ENCODE peak calls at places on chromosomes 11 and 22, in nine cellular contexts. One of them, this sample, is unnamed.
A peak's percentile ranks its signal among the peaks of the same experiment; 100 is the strongest.

GRCh38 chr11:574632-575323 is 1.5 kb upstream of the PHRF1 start:
- DNase-seq in GM12878: no peak
- DNase-seq in astrocyte of the spinal cord: no peak
- DNase-seq in nephron progenitor cell: no peak
- DNase-seq in NB4: no peak
- DNase-seq in adrenal gland: no peak
- DNase-seq in heart left ventricle: no peak
- DNase-seq in K562: no peak
- DNase-seq in AG10803: no peak
- DNase-seq in this sample: no peak

GRCh38 chr11:116454020-116454645 is 318.7 kb downstream of the BUD13 start:
- DNase-seq in GM12878: no peak
- DNase-seq in adrenal gland: peak; percentile 51
- DNase-seq in heart left ventricle: no peak
- DNase-seq in nephron progenitor cell: peak; percentile 64
- DNase-seq in K562: peak; percentile 30
- DNase-seq in AG10803: peak; percentile 46
- DNase-seq in astrocyte of the spinal cord: peak; percentile 18
- DNase-seq in NB4: peak; percentile 54
- DNase-seq in this sample: no peak

GRCh38 chr22:38464992-38465672 is 2.8 kb upstream of the KDELR3 start:
- DNase-seq in heart left ventricle: no peak
- DNase-seq in adrenal gland: no peak
- DNase-seq in AG10803: no peak
- DNase-seq in GM12878: no peak
- DNase-seq in nephron progenitor cell: no peak
- DNase-seq in K562: no peak
- DNase-seq in astrocyte of the spinal cord: no peak
- DNase-seq in NB4: no peak
- DNase-seq in this sample: no peak

GRCh38 chr11:61930936-61931335 is 13.6 kb upstream of the RAB3IL1 start:
- DNase-seq in NB4: no peak
- DNase-seq in astrocyte of the spinal cord: no peak
- DNase-seq in nephron progenitor cell: no peak
- DNase-seq in adrenal gland: no peak
- DNase-seq in AG10803: no peak
- DNase-seq in K562: no peak
- DNase-seq in heart left ventricle: no peak
- DNase-seq in GM12878: no peak
- DNase-seq in this sample: no peak

GRCh38 chr11:88103337-88104206 is 71.7 kb downstream of the RAB38 start:
- DNase-seq in adrenal gland: peak; percentile 58
- DNase-seq in nephron progenitor cell: peak; percentile 35
- DNase-seq in AG10803: peak; percentile 51
- DNase-seq in NB4: peak; percentile 89
- DNase-seq in GM12878: peak; percentile 53
- DNase-seq in K562: peak; percentile 60
- DNase-seq in astrocyte of the spinal cord: peak; percentile 44
- DNase-seq in heart left ventricle: no peak
- DNase-seq in this sample: peak; percentile 1

GRCh38 chr11:12017865-12018453 is 9.5 kb upstream of the DKK3 start:
- DNase-seq in nephron progenitor cell: no peak
- DNase-seq in GM12878: no peak
- DNase-seq in heart left ventricle: peak; percentile 48
- DNase-seq in adrenal gland: no peak
- DNase-seq in NB4: no peak
- DNase-seq in AG10803: peak; percentile 18
- DNase-seq in K562: peak; percentile 72
- DNase-seq in astrocyte of the spinal cord: peak; percentile 48
- DNase-seq in this sample: no peak

GRCh38 chr11:47943721-47944554 is 36.4 kb upstream of the PTPRJ start:
- DNase-seq in NB4: no peak
- DNase-seq in nephron progenitor cell: no peak
- DNase-seq in heart left ventricle: no peak
- DNase-seq in GM12878: no peak
- DNase-seq in astrocyte of the spinal cord: no peak
- DNase-seq in AG10803: no peak
- DNase-seq in K562: peak; percentile 88
- DNase-seq in adrenal gland: no peak
- DNase-seq in this sample: no peak

GRCh38 chr22:39622881-39623367 is 52.4 kb downstream of the CACNA1I start:
- DNase-seq in GM12878: no peak
- DNase-seq in adrenal gland: peak; percentile 45
- DNase-seq in NB4: peak; percentile 61
- DNase-seq in nephron progenitor cell: peak; percentile 84
- DNase-seq in astrocyte of the spinal cord: no peak
- DNase-seq in heart left ventricle: peak; percentile 40
- DNase-seq in AG10803: peak; percentile 12
- DNase-seq in K562: peak; percentile 51
- DNase-seq in this sample: no peak

GRCh38 chr11:46120711-46121327 is 435 bp downstream of the PHF21A start:
- DNase-seq in adrenal gland: peak; percentile 70
- DNase-seq in AG10803: peak; percentile 86
- DNase-seq in astrocyte of the spinal cord: peak; percentile 82
- DNase-seq in NB4: peak; percentile 77
- DNase-seq in K562: peak; percentile 34
- DNase-seq in GM12878: no peak
- DNase-seq in nephron progenitor cell: peak; percentile 49
- DNase-seq in heart left ventricle: peak; percentile 55
- DNase-seq in this sample: no peak

GRCh38 chr11:65891180-65892136 is 985 bp downstream of the CCDC85B start:
- DNase-seq in adrenal gland: peak; percentile 51
- DNase-seq in NB4: peak; percentile 84
- DNase-seq in GM12878: no peak
- DNase-seq in astrocyte of the spinal cord: peak; percentile 37
- DNase-seq in heart left ventricle: peak; percentile 78
- DNase-seq in AG10803: no peak
- DNase-seq in nephron progenitor cell: no peak
- DNase-seq in K562: peak; percentile 73
- DNase-seq in this sample: no peak
- TF ChIP-seq CTCF in adrenal gland: no peak
- TF ChIP-seq CTCF in NB4: peak; percentile 53
- TF ChIP-seq CTCF in GM12878: peak; percentile 54
- TF ChIP-seq CTCF in astrocyte of the spinal cord: peak; percentile 37
- TF ChIP-seq CTCF in heart left ventricle: peak; percentile 64
- TF ChIP-seq CTCF in AG10803: peak; percentile 31
- TF ChIP-seq CTCF in nephron progenitor cell: no peak
- TF ChIP-seq CTCF in K562: peak; percentile 53
- TF ChIP-seq CTCF in this sample: peak; percentile 34

GRCh38 chr11:102459393-102459792 is 6.8 kb upstream of the TMEM123 start:
- DNase-seq in GM12878: no peak
- DNase-seq in heart left ventricle: no peak
- DNase-seq in astrocyte of the spinal cord: no peak
- DNase-seq in NB4: no peak
- DNase-seq in AG10803: no peak
- DNase-seq in K562: no peak
- DNase-seq in nephron progenitor cell: no peak
- DNase-seq in adrenal gland: no peak
- DNase-seq in this sample: no peak

GRCh38 chr11:102458531-102458930 is 6.0 kb upstream of the TMEM123 start:
- DNase-seq in adrenal gland: no peak
- DNase-seq in AG10803: no peak
- DNase-seq in K562: no peak
- DNase-seq in heart left ventricle: no peak
- DNase-seq in NB4: peak; percentile 25
- DNase-seq in GM12878: no peak
- DNase-seq in astrocyte of the spinal cord: no peak
- DNase-seq in nephron progenitor cell: no peak
- DNase-seq in this sample: no peak

GRCh38 chr11:102457056-102457677 is 4.6 kb upstream of the TMEM123 start:
- DNase-seq in AG10803: no peak
- DNase-seq in NB4: no peak
- DNase-seq in nephron progenitor cell: no peak
- DNase-seq in GM12878: no peak
- DNase-seq in heart left ventricle: no peak
- DNase-seq in K562: no peak
- DNase-seq in astrocyte of the spinal cord: no peak
- DNase-seq in adrenal gland: no peak
- DNase-seq in this sample: no peak

GRCh38 chr11:102456381-102456780 is 3.8 kb upstream of the TMEM123 start:
- DNase-seq in nephron progenitor cell: no peak
- DNase-seq in AG10803: peak; percentile 66
- DNase-seq in NB4: peak; percentile 75
- DNase-seq in K562: no peak
- DNase-seq in heart left ventricle: no peak
- DNase-seq in adrenal gland: no peak
- DNase-seq in GM12878: no peak
- DNase-seq in astrocyte of the spinal cord: no peak
- DNase-seq in this sample: no peak

DNA sequence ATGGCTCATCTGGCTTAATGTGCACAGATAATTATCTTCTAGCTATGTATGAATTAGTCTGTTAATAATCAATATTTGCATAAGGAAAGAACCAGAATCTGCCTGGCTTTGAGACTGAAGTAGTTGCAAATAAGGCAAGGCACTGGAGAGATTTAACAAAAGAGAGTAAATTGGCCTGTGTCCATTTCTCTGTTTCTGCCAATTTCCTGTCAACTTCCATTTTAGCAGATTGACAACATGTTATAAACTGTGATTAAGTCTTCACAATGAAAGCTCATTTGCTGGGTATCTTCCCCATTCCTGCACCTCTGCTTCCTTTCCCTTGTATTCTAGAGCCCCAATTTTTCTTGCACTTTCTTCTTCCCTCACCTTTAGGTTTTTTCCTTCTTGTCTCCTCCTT is 5.3 kb upstream of the TMEM123 start:
- DNase-seq in K562: no peak
- DNase-seq in adrenal gland: no peak
- DNase-seq in AG10803: no peak
- DNase-seq in nephron progenitor cell: no peak
- DNase-seq in NB4: no peak
- DNase-seq in astrocyte of the spinal cord: no peak
- DNase-seq in heart left ventricle: no peak
- DNase-seq in GM12878: no peak
- DNase-seq in this sample: no peak
- TF ChIP-seq CTCF in K562: no peak
- TF ChIP-seq CTCF in adrenal gland: no peak
- TF ChIP-seq CTCF in AG10803: no peak
- TF ChIP-seq CTCF in nephron progenitor cell: no peak
- TF ChIP-seq CTCF in NB4: no peak
- TF ChIP-seq CTCF in astrocyte of the spinal cord: no peak
- TF ChIP-seq CTCF in heart left ventricle: no peak
- TF ChIP-seq CTCF in GM12878: no peak
- TF ChIP-seq CTCF in this sample: no peak

GRCh38 chr11:79050784-79051183 is 390.0 kb downstream of the TENM4 start:
- DNase-seq in GM12878: no peak
- DNase-seq in astrocyte of the spinal cord: no peak
- DNase-seq in K562: no peak
- DNase-seq in heart left ventricle: no peak
- DNase-seq in nephron progenitor cell: no peak
- DNase-seq in adrenal gland: no peak
- DNase-seq in AG10803: no peak
- DNase-seq in NB4: no peak
- DNase-seq in this sample: no peak

GRCh38 chr11:79055866-79056632 is 384.8 kb downstream of the TENM4 start:
- DNase-seq in astrocyte of the spinal cord: peak; percentile 81
- DNase-seq in K562: no peak
- DNase-seq in adrenal gland: no peak
- DNase-seq in AG10803: peak; percentile 95
- DNase-seq in NB4: no peak
- DNase-seq in heart left ventricle: peak; percentile 40
- DNase-seq in nephron progenitor cell: no peak
- DNase-seq in GM12878: no peak
- DNase-seq in this sample: peak; percentile 86

GRCh38 chr11:79054636-79055035 is 386.2 kb downstream of the TENM4 start:
- DNase-seq in GM12878: no peak
- DNase-seq in adrenal gland: no peak
- DNase-seq in K562: no peak
- DNase-seq in heart left ventricle: no peak
- DNase-seq in AG10803: no peak
- DNase-seq in NB4: no peak
- DNase-seq in nephron progenitor cell: no peak
- DNase-seq in astrocyte of the spinal cord: peak; percentile 82
- DNase-seq in this sample: no peak

GRCh38 chr11:79049627-79050238 is 391.1 kb downstream of the TENM4 start:
- DNase-seq in adrenal gland: no peak
- DNase-seq in heart left ventricle: no peak
- DNase-seq in nephron progenitor cell: no peak
- DNase-seq in K562: no peak
- DNase-seq in GM12878: no peak
- DNase-seq in astrocyte of the spinal cord: no peak
- DNase-seq in AG10803: no peak
- DNase-seq in NB4: no peak
- DNase-seq in this sample: no peak

GRCh38 chr11:79052539-79052938 is 388.3 kb downstream of the TENM4 start:
- DNase-seq in nephron progenitor cell: no peak
- DNase-seq in K562: peak; percentile 19
- DNase-seq in heart left ventricle: no peak
- DNase-seq in NB4: peak; percentile 8
- DNase-seq in astrocyte of the spinal cord: peak; percentile 35
- DNase-seq in AG10803: no peak
- DNase-seq in GM12878: no peak
- DNase-seq in adrenal gland: no peak
- DNase-seq in this sample: no peak
- TF ChIP-seq CTCF in nephron progenitor cell: peak; percentile 14
- TF ChIP-seq CTCF in K562: no peak
- TF ChIP-seq CTCF in heart left ventricle: peak; percentile 30
- TF ChIP-seq CTCF in NB4: peak; percentile 18
- TF ChIP-seq CTCF in astrocyte of the spinal cord: peak; percentile 53
- TF ChIP-seq CTCF in AG10803: peak; percentile 19
- TF ChIP-seq CTCF in GM12878: no peak
- TF ChIP-seq CTCF in adrenal gland: no peak
- TF ChIP-seq CTCF in this sample: peak; percentile 36

DNA sequence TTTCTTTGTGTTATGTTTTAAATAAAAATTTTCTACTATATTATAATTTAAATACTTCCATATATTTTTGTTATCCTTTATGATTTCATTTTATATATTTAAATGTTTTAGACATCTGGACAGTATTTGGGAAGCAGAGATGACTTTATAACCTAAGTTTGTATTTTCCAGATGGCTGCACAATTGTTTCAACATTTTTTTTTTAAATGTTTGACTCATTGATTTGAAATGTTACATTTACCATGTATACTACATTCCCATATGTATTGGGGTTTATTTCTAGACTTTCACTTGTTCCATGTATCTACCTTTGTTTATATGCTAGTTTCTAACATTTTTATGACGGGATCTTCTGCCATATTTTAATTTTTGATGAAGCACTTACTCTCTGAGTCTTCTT is 766.5 kb downstream of the METTL15 start:
- DNase-seq in adrenal gland: no peak
- DNase-seq in GM12878: no peak
- DNase-seq in AG10803: peak; percentile 4
- DNase-seq in NB4: no peak
- DNase-seq in nephron progenitor cell: no peak
- DNase-seq in astrocyte of the spinal cord: no peak
- DNase-seq in K562: no peak
- DNase-seq in heart left ventricle: no peak
- DNase-seq in this sample: no peak
- TF ChIP-seq CTCF in adrenal gland: no peak
- TF ChIP-seq CTCF in GM12878: no peak
- TF ChIP-seq CTCF in AG10803: no peak
- TF ChIP-seq CTCF in NB4: no peak
- TF ChIP-seq CTCF in nephron progenitor cell: no peak
- TF ChIP-seq CTCF in astrocyte of the spinal cord: no peak
- TF ChIP-seq CTCF in K562: no peak
- TF ChIP-seq CTCF in heart left ventricle: no peak
- TF ChIP-seq CTCF in this sample: no peak

GRCh38 chr22:31952094-31952401 is 7.7 kb downstream of the YWHAH start:
- DNase-seq in GM12878: no peak
- DNase-seq in NB4: peak; percentile 36
- DNase-seq in nephron progenitor cell: no peak
- DNase-seq in adrenal gland: no peak
- DNase-seq in AG10803: peak; percentile 18
- DNase-seq in heart left ventricle: no peak
- DNase-seq in astrocyte of the spinal cord: peak; percentile 10
- DNase-seq in K562: no peak
- DNase-seq in this sample: no peak
- TF ChIP-seq CTCF in GM12878: no peak
- TF ChIP-seq CTCF in NB4: no peak
- TF ChIP-seq CTCF in nephron progenitor cell: no peak
- TF ChIP-seq CTCF in adrenal gland: no peak
- TF ChIP-seq CTCF in AG10803: peak; percentile 25
- TF ChIP-seq CTCF in heart left ventricle: no peak
- TF ChIP-seq CTCF in astrocyte of the spinal cord: no peak
- TF ChIP-seq CTCF in K562: no peak
- TF ChIP-seq CTCF in this sample: no peak

This sample was measured in astrocyte of the cerebellum.